ENCODE peak calls at places on chromosomes 16 and 17, in nine cellular contexts. F is stomach, N is WTC11, E is omental fat pad, G is kidney, I is lower leg skin, A is AG04450, D is HFFc6, R is Peyer's patch. W is an unnamed sample.

GRCh38 chr16:6483634-6484033 is 849.0 kb upstream of the RBFOX1 start:
- DNase-seq in A (no peak), F (no peak), R (no peak), I (no peak), N (no peak), D (no peak), E (no peak), G (no peak), W (no peak)

GRCh38 chr16:52408197-52408845 is 138.6 kb downstream of the TOX3 start:
- DNase-seq in N (no peak), I (no peak), G (no peak), F (no peak), E (no peak), R (no peak), D (no peak), A (no peak), W (no peak)

GRCh38 chr17:3843935-3844516 is 2.0 kb downstream of the NCBP3 start:
- DNase-seq in R (peak), N (peak), F (peak), A (no peak), I (no peak), D (peak), E (no peak), G (no peak), W (no peak)

GRCh38 chr17:83092186-83092585 is 12.8 kb downstream of the METRNL start:
- DNase-seq in N (no peak), D (no peak), R (peak), F (no peak), A (no peak), I (no peak), G (no peak), E (no peak), W (no peak)

GRCh38 chr17:65287040-65287439 is 149.9 kb downstream of the RGS9 start:
- DNase-seq in N (no peak), D (peak), A (no peak), E (no peak), I (peak), R (no peak), G (no peak), F (no peak), W (no peak)

GRCh38 chr17:81120149-81120484 is 45.2 kb upstream of the PVALEF start:
- DNase-seq in G (no peak), E (no peak), F (no peak), R (no peak), D (no peak), I (no peak), A (no peak), N (no peak), W (no peak)

GRCh38 chr17:66904760-66905637 is 59.5 kb upstream of the CACNG4 start:
- DNase-seq in G (no peak), N (no peak), I (no peak), A (no peak), D (no peak), E (peak), F (peak), R (no peak), W (peak)

GRCh38 chr17:63275318-63275967 is 170.7 kb downstream of the CYB561 start:
- DNase-seq in D (peak), F (no peak), I (no peak), N (no peak), A (peak), R (no peak), E (no peak), G (no peak), W (no peak)

GRCh38 chr17:59804910-59805381 is 87.8 kb downstream of the TUBD1 start:
- DNase-seq in R (no peak), F (no peak), G (no peak), N (no peak), A (no peak), I (no peak), E (no peak), D (no peak), W (no peak)

GRCh38 chr16:67924140-67924906 is 7.3 kb downstream of the CTRL start:
- DNase-seq in A (no peak), I (no peak), D (no peak), G (no peak), E (no peak), R (no peak), N (no peak), F (no peak), W (no peak)

GRCh38 chr16:2692948-2693651 is 10.8 kb downstream of the KCTD5 start:
- DNase-seq in A (no peak), I (no peak), G (peak), E (no peak), F (peak), N (peak), D (no peak), R (no peak), W (no peak)

GRCh38 chr16:17313085-17313611 is 157.6 kb downstream of the XYLT1 start:
- DNase-seq in G (peak), F (no peak), A (no peak), N (no peak), R (no peak), D (peak), E (no peak), I (no peak), W (peak)

GRCh38 chr17:4607773-4608187 is 23.5 kb downstream of the SMTNL2 start:
- DNase-seq in E (peak), F (peak), N (no peak), I (peak), A (no peak), D (peak), G (peak), R (no peak), W (peak)

GRCh38 chr17:21301593-21302550 is 17.4 kb downstream of the MAP2K3 start:
- DNase-seq in E (no peak), I (no peak), R (peak), F (no peak), N (no peak), G (peak), D (no peak), A (no peak), W (no peak)

GRCh38 chr16:81095653-81095952 is 592 bp downstream of the GCSH start:
- DNase-seq in G (no peak), D (no peak), E (no peak), N (no peak), R (no peak), F (no peak), I (no peak), A (no peak), W (no peak)

GRCh38 chr16:51461255-51461654 is 310.2 kb upstream of the SALL1 start:
- DNase-seq in D (no peak), A (no peak), F (no peak), E (no peak), N (no peak), I (no peak), G (no peak), R (no peak), W (no peak)

GRCh38 chr16:48384982-48385271 is 286 bp downstream of the SIAH1 start:
- DNase-seq in D (no peak), A (no peak), E (no peak), R (no peak), N (no peak), I (no peak), F (no peak), G (no peak), W (no peak)

GRCh38 chr17:68460096-68460495 is 2.8 kb upstream of the WIPI1 start:
- DNase-seq in E (no peak), D (no peak), G (no peak), F (no peak), I (no peak), N (no peak), A (no peak), R (no peak), W (no peak)

GRCh38 chr16:75130150-75130771 is 13.7 kb upstream of the LDHD start:
- DNase-seq in G (no peak), I (no peak), A (no peak), E (no peak), F (no peak), D (no peak), N (no peak), R (no peak), W (no peak)

GRCh38 chr17:50947844-50948514 is 81.8 kb upstream of the TOB1 start:
- DNase-seq in F (peak), N (no peak), R (peak), A (no peak), I (peak), D (no peak), E (no peak), G (peak), W (no peak)

GRCh38 chr16:526181-527014 is 1.1 kb upstream of the CAPN15 start:
- DNase-seq in A (no peak), G (no peak), I (no peak), F (peak), R (no peak), E (no peak), N (peak), D (peak), W (no peak)

GRCh38 chr16:2205967-2206313 is 686 bp downstream of the MLST8 start:
- DNase-seq in A (no peak), R (no peak), E (no peak), D (no peak), G (peak), F (no peak), I (no peak), N (no peak), W (no peak)

GRCh38 chr17:78131172-78132085 is 858 bp downstream of the TMC8 start:
- DNase-seq in F (no peak), I (peak), G (peak), N (no peak), R (peak), D (no peak), E (no peak), A (no peak), W (no peak)

GRCh38 chr17:37885136-37885535 is 39.1 kb upstream of the TBC1D3K start:
- DNase-seq in N (no peak), R (no peak), E (no peak), G (no peak), A (no peak), I (no peak), F (no peak), D (no peak), W (no peak)

GRCh38 chr16:24539850-24540484 is 601 bp downstream of the RBBP6 start:
- DNase-seq in A (no peak), N (no peak), R (peak), I (peak), F (peak), D (no peak), G (peak), E (no peak), W (peak)

GRCh38 chr17:2593846-2594656 is 597 bp downstream of the PAFAH1B1 start:
- DNase-seq in I (peak), N (peak), A (peak), F (peak), D (peak), G (peak), R (peak), E (peak), W (peak)

GRCh38 chr16:86554599-86554916 is 477 bp downstream of the MTHFSD start:
- DNase-seq in G (no peak), D (no peak), E (no peak), N (no peak), A (no peak), F (no peak), R (no peak), I (no peak), W (no peak)

GRCh38 chr17:44792276-44792675 is 33.5 kb downstream of the ADAM11 start:
- DNase-seq in R (no peak), A (peak), F (no peak), D (peak), G (peak), N (no peak), E (no peak), I (peak), W (no peak)

GRCh38 chr16:67716097-67716496 is 3.0 kb downstream of the GFOD2 start:
- DNase-seq in F (no peak), D (no peak), E (no peak), R (no peak), N (no peak), A (no peak), I (no peak), G (no peak), W (no peak)

GRCh38 chr17:82323514-82324234 is 6.3 kb upstream of the CD7 start:
- DNase-seq in E (no peak), G (peak), D (no peak), F (no peak), N (no peak), I (no peak), A (no peak), R (no peak), W (no peak)

GRCh38 chr16:23303685-23304084 is 1.6 kb downstream of the SCNN1B start:
- DNase-seq in F (no peak), R (no peak), I (no peak), A (no peak), D (no peak), N (no peak), E (no peak), G (no peak), W (no peak)

GRCh38 chr17:17422641-17423040 is 54.2 kb upstream of the MED9 start:
- DNase-seq in I (peak), N (no peak), E (no peak), D (no peak), R (no peak), G (no peak), F (no peak), A (no peak), W (no peak)

GRCh38 chr17:181213-182163 is at the start of gene DOC2B:
- DNase-seq in F (peak), N (peak), R (no peak), G (peak), E (no peak), A (no peak), I (no peak), D (no peak), W (peak)

GRCh38 chr17:9370464-9370863 is 205.2 kb downstream of the STX8 start:
- DNase-seq in A (no peak), D (no peak), E (no peak), G (no peak), I (no peak), R (no peak), F (no peak), N (no peak), W (no peak)

GRCh38 chr16:30378236-30379164 is 3.9 kb downstream of the SEPTIN1 start:
- DNase-seq in F (peak), R (peak), A (peak), I (peak), N (peak), G (peak), D (peak), E (peak), W (peak)

DNA sequence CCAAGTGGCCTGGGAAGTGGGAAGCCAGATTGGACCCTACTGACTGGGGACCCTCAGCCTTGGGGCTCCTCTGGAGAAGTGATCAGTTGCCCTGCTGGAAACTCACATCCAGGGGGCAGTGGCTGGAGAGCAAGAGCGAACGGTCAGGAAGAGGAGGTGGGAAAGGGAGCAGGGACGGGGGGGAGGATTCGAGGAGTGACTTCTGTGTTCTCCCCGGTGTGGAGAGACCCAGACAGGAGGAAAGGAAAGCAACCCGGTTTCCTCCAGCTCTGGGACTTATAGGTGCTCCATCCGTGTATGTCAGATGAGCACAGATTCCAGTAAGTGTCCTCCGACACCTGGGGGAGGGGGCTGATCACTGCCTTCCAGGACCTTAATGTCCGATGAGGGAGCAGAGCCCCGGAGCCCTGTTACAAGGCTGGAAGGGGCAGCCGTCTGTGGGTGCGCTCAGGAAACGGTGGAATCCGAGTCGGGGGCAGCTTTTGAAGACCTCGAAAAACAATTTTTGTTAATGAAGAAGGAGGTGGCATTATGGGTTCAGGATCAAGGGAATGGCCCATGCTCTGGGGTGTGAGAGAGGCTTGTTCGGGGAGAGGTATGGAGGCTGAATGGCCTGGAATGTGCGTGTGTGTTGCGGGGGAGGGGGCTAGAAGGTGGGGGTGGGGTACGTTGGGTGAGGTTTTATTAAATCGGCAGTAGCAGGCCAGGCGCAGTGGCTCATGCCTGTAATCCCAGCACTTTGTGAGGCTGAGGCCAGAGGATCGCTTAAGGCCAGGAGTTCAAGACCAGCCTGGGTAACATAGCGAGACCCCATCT is 34.8 kb upstream of the NDRG4 start:
- DNase-seq in D (no peak), I (no peak), N (peak), G (no peak), F (no peak), E (no peak), R (no peak), A (no peak), W (no peak)
- TF ChIP-seq CTCF in D (peak), I (no peak), N (no peak), G (no peak), F (no peak), E (no peak), R (no peak), A (no peak), W (no peak)

GRCh38 chr17:13940858-13941665 is 128.2 kb upstream of the COX10 start:
- DNase-seq in A (no peak), R (no peak), G (no peak), D (peak), F (no peak), I (no peak), E (no peak), N (no peak), W (no peak)
- TF ChIP-seq CTCF in A (no peak), R (no peak), G (no peak), D (peak), F (no peak), I (no peak), E (no peak), N (no peak), W (no peak)

GRCh38 chr17:34474706-34475105 is 104.7 kb upstream of the TMEM132E start:
- DNase-seq in I (no peak), E (no peak), G (no peak), R (no peak), F (no peak), D (no peak), A (no peak), N (peak), W (no peak)
- TF ChIP-seq CTCF in I (no peak), E (no peak), G (no peak), R (no peak), F (no peak), D (no peak), A (no peak), N (no peak), W (no peak)

GRCh38 chr16:88753600-88753999 is 31.4 kb downstream of the PIEZO1 start:
- DNase-seq in A (no peak), N (no peak), G (no peak), R (no peak), I (no peak), F (no peak), D (no peak), E (no peak), W (no peak)

GRCh38 chr16:88754912-88755744 is 29.9 kb downstream of the PIEZO1 start:
- DNase-seq in R (no peak), A (peak), N (peak), I (no peak), F (no peak), D (peak), G (no peak), E (no peak), W (no peak)

GRCh38 chr16:88754109-88754911 is 30.7 kb downstream of the PIEZO1 start:
- DNase-seq in E (no peak), D (no peak), A (no peak), F (no peak), G (no peak), I (no peak), R (no peak), N (no peak), W (no peak)

GRCh38 chr16:88758227-88758943 is 26.6 kb downstream of the PIEZO1 start:
- DNase-seq in A (no peak), E (no peak), G (no peak), D (no peak), N (no peak), F (no peak), R (no peak), I (no peak), W (no peak)

GRCh38 chr16:88755745-88756443 is 29.1 kb downstream of the PIEZO1 start:
- DNase-seq in E (no peak), A (no peak), G (no peak), I (no peak), D (no peak), R (no peak), N (no peak), F (no peak), W (no peak)
- TF ChIP-seq CTCF in E (no peak), A (no peak), G (no peak), I (no peak), D (no peak), R (no peak), N (no peak), F (no peak), W (no peak)

DNA sequence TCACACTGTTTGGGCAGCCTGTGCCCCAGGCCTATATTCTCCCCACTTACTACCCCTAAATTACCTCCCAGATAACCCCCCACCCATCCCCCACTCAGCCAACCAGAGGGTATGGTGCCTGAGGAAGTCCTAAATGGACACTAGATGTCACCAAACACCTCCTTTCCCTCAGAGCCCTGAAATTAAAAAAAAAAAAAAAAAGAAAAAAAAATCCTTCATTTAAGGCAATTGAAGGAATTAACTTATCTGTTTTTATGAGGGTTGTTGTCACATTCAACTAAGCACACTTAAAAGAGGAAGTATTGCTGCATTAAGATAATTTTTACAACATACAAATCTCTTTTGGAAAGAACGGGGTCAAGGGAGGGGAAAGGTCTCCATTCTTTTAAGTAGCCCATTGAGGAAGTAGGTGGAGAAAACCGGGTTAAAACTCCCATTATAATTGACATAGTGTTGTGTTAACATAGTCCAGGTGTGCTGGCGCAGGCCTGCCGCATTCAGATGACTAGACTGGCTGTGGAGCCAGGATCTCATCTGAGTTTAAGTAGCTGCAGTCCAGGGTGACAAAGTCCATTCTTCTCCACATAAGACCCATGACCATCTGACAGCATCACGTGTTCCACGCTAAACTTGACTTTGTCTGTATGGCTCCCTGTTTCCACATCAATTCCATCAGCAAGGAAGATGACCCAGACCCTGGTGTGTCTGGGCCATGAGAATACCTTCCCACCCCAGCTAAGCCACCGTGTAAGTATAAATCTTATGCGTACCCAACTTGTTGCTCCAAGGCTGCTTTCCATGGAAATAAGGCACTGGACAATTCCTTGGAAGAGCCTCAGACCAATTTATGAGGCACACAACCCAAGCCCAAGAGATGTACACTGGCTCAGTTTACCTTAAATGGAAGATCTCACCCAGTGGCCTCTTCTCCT is 46.4 kb downstream of the SNX11 start:
- DNase-seq in A (peak), F (peak), N (peak), D (no peak), G (no peak), R (peak), E (no peak), I (no peak), W (peak)
- TF ChIP-seq CTCF in A (peak), F (peak), N (peak), D (peak), G (peak), R (peak), E (no peak), I (no peak), W (no peak)